ENCODE peak calls at places on chromosome 4, in six cellular contexts. I is fibroblast of mammary gland, C is IMR-90, E is GM12865, X is AG09309, B is coronary artery. F is an unnamed sample.

GRCh38 chr4:93186846-93187245 is 641.7 kb upstream of the ATOH1 start:
- DNase-seq in I (no peak), C (no peak), E (no peak), X (no peak), B (no peak), F (no peak)

GRCh38 chr4:82606622-82607021 is 44.8 kb upstream of the TMEM150C start:
- DNase-seq in I (no peak), C (no peak), E (no peak), X (no peak), B (no peak), F (no peak)

GRCh38 chr4:114466299-114466698 is 132.3 kb upstream of the UGT8 start:
- DNase-seq in I (no peak), C (no peak), E (no peak), X (no peak), B (no peak), F (no peak)

GRCh38 chr4:6005175-6005574 is 13.1 kb downstream of the C4orf50 start:
- DNase-seq in I (no peak), C (no peak), E (no peak), X (no peak), B (no peak), F (no peak)

GRCh38 chr4:5712931-5713330 is 1.9 kb downstream of the EVC start:
- DNase-seq in I (no peak), C (no peak), E (no peak), X (no peak), B (no peak), F (no peak)

GRCh38 chr4:61277785-61278184 is 77.7 kb downstream of the ADGRL3 start:
- DNase-seq in I (no peak), C (no peak), E (no peak), X (no peak), B (no peak), F (peak; percentile 48)

GRCh38 chr4:159024266-159024665 is 78.6 kb upstream of the RAPGEF2 start:
- DNase-seq in I (no peak), C (no peak), E (no peak), X (no peak), B (no peak), F (no peak)

GRCh38 chr4:56677673-56678072 is 3.4 kb downstream of the HOPX start:
- DNase-seq in I (no peak), C (no peak), E (no peak), X (no peak), B (no peak), F (no peak)

GRCh38 chr4:145541266-145541770 is 59.7 kb downstream of the SMAD1 start:
- DNase-seq in I (peak; percentile 41), C (no peak), E (no peak), X (no peak), B (no peak), F (peak; percentile 48)

GRCh38 chr4:83285022-83285387 is 407 bp upstream of the COQ2 start:
- DNase-seq in I (peak; percentile 73), C (peak; percentile 29), E (peak; percentile 59), X (no peak), B (no peak), F (peak; percentile 78)

GRCh38 chr4:155837203-155837796 is 28.8 kb downstream of the ASIC5 start:
- DNase-seq in I (no peak), C (no peak), E (peak; percentile 40), X (no peak), B (no peak), F (no peak)

GRCh38 chr4:3009422-3009821 is 46.1 kb downstream of the GRK4 start:
- DNase-seq in I (peak; percentile 65), C (no peak), E (peak; percentile 78), X (no peak), B (no peak), F (peak; percentile 15)

GRCh38 chr4:158670975-158671664 is 567 bp downstream of the C4orf46 start:
- DNase-seq in I (peak; percentile 79), C (peak; percentile 76), E (peak; percentile 84), X (peak; percentile 46), B (no peak), F (peak; percentile 93)

GRCh38 chr4:108830509-108831244 is 67.8 kb upstream of the ETNPPL start:
- DNase-seq in I (no peak), C (peak; percentile 13), E (peak; percentile 37), X (no peak), B (no peak), F (peak; percentile 43)

GRCh38 chr4:35541888-35542213 is 702.5 kb downstream of the ARAP2 start:
- DNase-seq in I (no peak), C (no peak), E (no peak), X (no peak), B (no peak), F (no peak)

GRCh38 chr4:145812902-145813301 is 125.7 kb downstream of the ZNF827 start:
- DNase-seq in I (peak; percentile 14), C (no peak), E (no peak), X (no peak), B (no peak), F (no peak)

GRCh38 chr4:8688908-8689445 is 96.4 kb downstream of the CPZ start:
- DNase-seq in I (no peak), C (no peak), E (no peak), X (no peak), B (peak; percentile 40), F (no peak)

GRCh38 chr4:147355849-147356248 is 125.0 kb upstream of the EDNRA start:
- DNase-seq in I (peak; percentile 93), C (peak; percentile 97), E (no peak), X (no peak), B (no peak), F (peak; percentile 54)

GRCh38 chr4:69727412-69727811 is 33.0 kb downstream of the SULT1B1 start:
- DNase-seq in I (peak; percentile 51), C (no peak), E (no peak), X (no peak), B (no peak), F (no peak)
- TF ChIP-seq CTCF in I (no peak), C (no peak), E (no peak), X (no peak), B (no peak), F (no peak)

DNA sequence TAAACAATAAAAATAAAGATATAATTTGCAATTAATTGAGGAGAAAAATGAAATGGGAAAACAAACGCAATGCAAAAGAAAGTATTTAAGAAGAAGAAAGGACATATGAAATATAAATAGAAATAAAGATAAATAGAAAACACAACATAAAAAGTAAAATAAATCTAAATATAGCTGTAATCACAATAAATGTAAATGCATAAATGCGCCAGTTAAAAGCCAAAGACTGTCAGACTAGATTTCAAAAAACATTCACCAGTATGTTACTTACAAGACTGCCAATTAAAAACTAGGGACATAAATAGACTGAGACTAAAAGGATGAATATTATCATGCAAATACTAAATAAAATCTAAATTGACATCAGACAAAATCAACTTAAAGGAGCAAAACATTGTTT is 102.4 kb downstream of the KDR start:
- DNase-seq in I (no peak), C (no peak), E (no peak), X (no peak), B (no peak), F (no peak)
- H3K4me3 ChIP-seq in I (no peak overlapping the region), C (no peak overlapping the region), E (no peak overlapping the region), X (no peak overlapping the region), B (no peak overlapping the region), F (no peak overlapping the region)

DNA sequence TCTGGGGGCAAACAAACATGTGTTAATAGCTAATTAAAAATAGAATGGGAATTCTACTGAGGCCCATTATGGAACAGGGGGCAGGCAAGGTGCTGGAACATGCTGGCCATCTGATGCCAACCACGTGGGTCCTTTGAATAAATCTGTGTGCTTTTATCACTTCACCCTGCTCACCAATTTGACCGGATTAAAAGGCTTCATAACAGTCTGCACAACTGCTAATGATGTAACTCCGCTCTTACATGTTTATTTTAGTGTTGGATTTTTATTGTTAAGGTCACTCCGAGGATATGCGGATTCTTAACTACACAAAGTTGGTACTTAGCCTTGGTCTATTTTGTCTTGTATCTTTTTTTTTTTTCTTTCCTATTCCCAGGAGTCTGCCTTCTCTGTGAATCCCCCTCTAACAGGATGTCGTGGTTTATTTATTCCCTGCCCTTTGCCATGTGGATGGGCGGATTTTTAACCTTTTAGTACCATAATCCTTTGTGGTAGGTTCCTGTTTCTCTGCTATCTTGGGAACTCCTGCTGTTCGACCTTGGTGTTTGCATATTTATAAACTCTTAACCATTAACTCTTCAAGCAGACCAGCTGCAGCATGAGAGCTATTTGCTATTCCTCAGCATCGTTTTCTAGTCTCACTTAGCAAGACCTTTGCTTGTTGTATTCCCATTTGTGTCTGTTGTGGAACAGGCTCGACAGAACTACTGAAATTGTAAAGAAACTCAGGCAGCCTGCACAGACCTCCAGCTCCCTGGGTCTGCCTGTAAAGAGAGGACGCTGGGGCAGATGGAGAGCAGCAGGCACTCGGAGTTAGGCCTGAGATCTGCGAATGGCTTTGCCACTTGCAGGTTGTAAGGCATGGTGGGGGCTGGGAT is 38.0 kb downstream of the TRIM2 start:
- DNase-seq in I (no peak), C (peak; percentile 73), E (no peak), X (no peak), B (no peak), F (no peak)
- TF ChIP-seq CTCF in I (no peak), C (no peak), E (no peak), X (no peak), B (no peak), F (no peak)

GRCh38 chr4:89838005-89838404 is 1.0 kb upstream of the SNCA start:
- DNase-seq in I (no peak), C (no peak), E (no peak), X (no peak), B (no peak), F (no peak)
- H3K4me3 ChIP-seq in I (no peak overlapping the region), C (no peak overlapping the region), E (no peak overlapping the region), X (no peak overlapping the region), B (peak overlapping the region; percentile 75), F (no peak overlapping the region)

DNA sequence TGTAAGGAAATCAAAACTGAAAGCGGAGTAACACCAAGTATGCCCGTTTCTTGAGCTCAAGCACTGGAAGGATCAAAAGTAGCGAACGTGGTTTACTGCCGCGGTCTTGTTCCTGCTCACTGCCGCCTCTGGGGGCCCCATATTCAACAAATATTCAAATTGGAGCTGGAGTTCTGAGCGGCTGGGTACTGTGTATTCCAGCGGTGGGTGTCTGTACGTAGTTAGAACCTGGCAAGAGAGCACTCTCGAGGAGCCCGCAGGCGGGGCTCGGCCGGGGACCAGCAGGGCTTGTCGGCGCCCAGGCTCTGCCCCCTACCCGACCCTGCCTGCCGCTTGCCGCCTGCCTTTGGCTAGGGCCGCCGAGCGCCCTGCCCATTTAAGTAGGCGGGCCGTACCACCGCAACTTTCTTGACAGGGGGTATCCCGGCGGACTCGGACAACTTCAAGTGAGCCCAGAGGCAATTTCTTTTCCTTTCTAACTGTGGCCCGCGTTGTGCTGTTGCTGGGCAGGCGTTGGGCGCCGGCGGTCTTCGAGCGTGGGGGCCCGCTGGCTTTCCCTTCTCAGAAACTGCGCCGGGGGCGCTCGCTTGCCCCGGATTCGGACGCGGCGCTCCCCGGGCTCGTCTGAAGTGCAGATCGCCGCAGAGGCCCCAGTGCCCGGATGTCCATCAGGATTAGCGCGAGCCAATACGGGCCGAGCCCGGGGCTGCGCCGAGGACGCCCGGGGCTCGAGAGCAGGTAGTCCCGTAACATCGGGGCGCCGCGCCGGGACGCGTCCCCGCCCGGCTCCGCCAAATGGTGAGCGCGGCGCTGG is 71.9 kb downstream of the AFF1 start:
- DNase-seq in I (peak; percentile 87), C (peak; percentile 92), E (peak; percentile 97), X (peak; percentile 71), B (peak; percentile 97), F (peak; percentile 94)
- TF ChIP-seq CTCF in I (peak; percentile 22), C (peak; percentile 27), E (peak; percentile 18), X (peak; percentile 41), B (peak; percentile 20), F (peak; percentile 23)

DNA sequence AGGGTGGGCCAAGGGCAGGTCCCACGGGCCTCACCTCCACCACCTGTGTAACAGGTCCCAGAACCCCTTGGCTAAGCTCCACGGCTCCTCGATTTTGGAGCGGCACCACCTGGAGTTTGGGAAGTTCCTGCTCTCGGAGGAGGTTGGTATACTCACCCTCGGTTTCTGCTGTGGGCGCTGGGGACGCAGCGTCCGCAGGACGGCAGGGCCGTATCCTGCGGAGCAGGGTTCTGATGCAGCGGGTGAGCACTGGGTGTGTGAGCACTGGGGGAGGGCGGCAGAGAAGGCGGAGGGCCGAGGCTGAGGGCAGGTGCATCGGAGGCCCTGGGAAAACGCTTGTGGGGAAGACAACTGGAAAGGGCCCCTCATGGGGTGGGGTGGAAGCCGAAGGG is 11.0 kb downstream of the ATP5ME start:
- DNase-seq in I (no peak), C (no peak), E (no peak), X (no peak), B (no peak), F (no peak)
- H3K4me3 ChIP-seq in I (no peak overlapping the region), C (no peak overlapping the region), E (peak overlapping the region; percentile 64), X (no peak overlapping the region), B (peak overlapping the region; percentile 76), F (no peak overlapping the region)